ENCODE peak calls at places on chromosome X, in seven cellular contexts. One of them, this sample, is unnamed.

GRCh38 chrX:39011454-39012204 is 210.4 kb downstream of the MID1IP1 start:
- DNase-seq in fibroblast of mammary gland: peak; percentile 27
- DNase-seq in activated CD4-positive, alpha-beta T cell treated with anti-CD3 and anti-CD28 coated beads, Interleukin-2, amount 50 U/mL, for 1 hour: no peak
- DNase-seq in ELR: no peak
- DNase-seq in sciatic nerve: no peak
- DNase-seq in stimulated activated CD4-positive, alpha-beta T cell treated with anti-CD3 and anti-CD28 coated beads, Interleukin-2, amount 100 ng/mL, for 24 hours: no peak
- DNase-seq in NCI-H2081: no peak
- DNase-seq in this sample: no peak

GRCh38 chrX:40279762-40280161 is 182.0 kb upstream of the BCOR start:
- DNase-seq in NCI-H2081: no peak
- DNase-seq in fibroblast of mammary gland: no peak
- DNase-seq in stimulated activated CD4-positive, alpha-beta T cell treated with anti-CD3 and anti-CD28 coated beads, Interleukin-2, amount 100 ng/mL, for 24 hours: no peak
- DNase-seq in activated CD4-positive, alpha-beta T cell treated with anti-CD3 and anti-CD28 coated beads, Interleukin-2, amount 50 U/mL, for 1 hour: no peak
- DNase-seq in ELR: no peak
- DNase-seq in sciatic nerve: no peak
- DNase-seq in this sample: no peak

GRCh38 chrX:42978655-42979379 is 200.9 kb upstream of the PPP1R2C start:
- DNase-seq in fibroblast of mammary gland: no peak
- DNase-seq in ELR: no peak
- DNase-seq in activated CD4-positive, alpha-beta T cell treated with anti-CD3 and anti-CD28 coated beads, Interleukin-2, amount 50 U/mL, for 1 hour: no peak
- DNase-seq in sciatic nerve: no peak
- DNase-seq in stimulated activated CD4-positive, alpha-beta T cell treated with anti-CD3 and anti-CD28 coated beads, Interleukin-2, amount 100 ng/mL, for 24 hours: no peak
- DNase-seq in NCI-H2081: no peak
- DNase-seq in this sample: no peak

GRCh38 chrX:17298564-17298963 is 76.4 kb upstream of the NHS start:
- DNase-seq in ELR: no peak
- DNase-seq in fibroblast of mammary gland: no peak
- DNase-seq in activated CD4-positive, alpha-beta T cell treated with anti-CD3 and anti-CD28 coated beads, Interleukin-2, amount 50 U/mL, for 1 hour: no peak
- DNase-seq in sciatic nerve: no peak
- DNase-seq in NCI-H2081: no peak
- DNase-seq in stimulated activated CD4-positive, alpha-beta T cell treated with anti-CD3 and anti-CD28 coated beads, Interleukin-2, amount 100 ng/mL, for 24 hours: no peak
- DNase-seq in this sample: no peak

GRCh38 chrX:143873343-143873742 is 10.5 kb upstream of the UBE2NL start:
- DNase-seq in fibroblast of mammary gland: peak; percentile 73
- DNase-seq in ELR: peak; percentile 49
- DNase-seq in sciatic nerve: no peak
- DNase-seq in stimulated activated CD4-positive, alpha-beta T cell treated with anti-CD3 and anti-CD28 coated beads, Interleukin-2, amount 100 ng/mL, for 24 hours: no peak
- DNase-seq in NCI-H2081: no peak
- DNase-seq in activated CD4-positive, alpha-beta T cell treated with anti-CD3 and anti-CD28 coated beads, Interleukin-2, amount 50 U/mL, for 1 hour: no peak
- DNase-seq in this sample: no peak

GRCh38 chrX:8033175-8033574 is 106.0 kb upstream of the PNPLA4 start:
- DNase-seq in fibroblast of mammary gland: no peak
- DNase-seq in ELR: no peak
- DNase-seq in stimulated activated CD4-positive, alpha-beta T cell treated with anti-CD3 and anti-CD28 coated beads, Interleukin-2, amount 100 ng/mL, for 24 hours: no peak
- DNase-seq in activated CD4-positive, alpha-beta T cell treated with anti-CD3 and anti-CD28 coated beads, Interleukin-2, amount 50 U/mL, for 1 hour: no peak
- DNase-seq in NCI-H2081: no peak
- DNase-seq in sciatic nerve: no peak
- DNase-seq in this sample: no peak

GRCh38 chrX:56745019-56745418 is 16.0 kb downstream of the NBDY start:
- DNase-seq in fibroblast of mammary gland: peak; percentile 84
- DNase-seq in activated CD4-positive, alpha-beta T cell treated with anti-CD3 and anti-CD28 coated beads, Interleukin-2, amount 50 U/mL, for 1 hour: no peak
- DNase-seq in sciatic nerve: no peak
- DNase-seq in NCI-H2081: no peak
- DNase-seq in ELR: peak; percentile 70
- DNase-seq in stimulated activated CD4-positive, alpha-beta T cell treated with anti-CD3 and anti-CD28 coated beads, Interleukin-2, amount 100 ng/mL, for 24 hours: no peak
- DNase-seq in this sample: no peak

GRCh38 chrX:67692246-67692645 is 148.4 kb downstream of the AR start:
- DNase-seq in NCI-H2081: no peak
- DNase-seq in fibroblast of mammary gland: peak; percentile 60
- DNase-seq in activated CD4-positive, alpha-beta T cell treated with anti-CD3 and anti-CD28 coated beads, Interleukin-2, amount 50 U/mL, for 1 hour: no peak
- DNase-seq in stimulated activated CD4-positive, alpha-beta T cell treated with anti-CD3 and anti-CD28 coated beads, Interleukin-2, amount 100 ng/mL, for 24 hours: no peak
- DNase-seq in ELR: peak; percentile 32
- DNase-seq in sciatic nerve: no peak
- DNase-seq in this sample: no peak

GRCh38 chrX:40485973-40486372 is 94.8 kb upstream of the ATP6AP2 start:
- DNase-seq in fibroblast of mammary gland: no peak
- DNase-seq in NCI-H2081: no peak
- DNase-seq in sciatic nerve: no peak
- DNase-seq in activated CD4-positive, alpha-beta T cell treated with anti-CD3 and anti-CD28 coated beads, Interleukin-2, amount 50 U/mL, for 1 hour: no peak
- DNase-seq in ELR: no peak
- DNase-seq in stimulated activated CD4-positive, alpha-beta T cell treated with anti-CD3 and anti-CD28 coated beads, Interleukin-2, amount 100 ng/mL, for 24 hours: no peak
- DNase-seq in this sample: no peak